ENCODE peak calls at places on chromosomes 11 and 22, in eight cellular contexts. One of them, this sample, is unnamed.

GRCh38 chr22:29165336-29166060 is 40.2 kb upstream of the EMID1 start:
- DNase-seq in body of pancreas: no peak
- DNase-seq in skeletal muscle cell: no peak
- DNase-seq in DND-41: no peak
- DNase-seq in cardiac muscle cell: no peak
- DNase-seq in kidney: peak
- DNase-seq in fibroblast of mammary gland: no peak
- DNase-seq in brain microvascular endothelial cell: no peak
- DNase-seq in this sample: no peak

GRCh38 chr22:23834830-23835772 is 3.7 kb downstream of the DERL3 start:
- DNase-seq in body of pancreas: peak
- DNase-seq in skeletal muscle cell: no peak
- DNase-seq in DND-41: no peak
- DNase-seq in cardiac muscle cell: no peak
- DNase-seq in kidney: peak
- DNase-seq in fibroblast of mammary gland: no peak
- DNase-seq in brain microvascular endothelial cell: no peak
- DNase-seq in this sample: no peak

GRCh38 chr11:126502159-126502558 is 146.7 kb downstream of the ST3GAL4 start:
- DNase-seq in body of pancreas: no peak
- DNase-seq in skeletal muscle cell: no peak
- DNase-seq in DND-41: no peak
- DNase-seq in cardiac muscle cell: no peak
- DNase-seq in kidney: no peak
- DNase-seq in fibroblast of mammary gland: no peak
- DNase-seq in brain microvascular endothelial cell: no peak
- DNase-seq in this sample: no peak

GRCh38 chr11:96704847-96705246 is 315.0 kb downstream of the JRKL start:
- DNase-seq in body of pancreas: no peak
- DNase-seq in skeletal muscle cell: no peak
- DNase-seq in DND-41: no peak
- DNase-seq in cardiac muscle cell: peak
- DNase-seq in kidney: no peak
- DNase-seq in fibroblast of mammary gland: no peak
- DNase-seq in brain microvascular endothelial cell: no peak
- DNase-seq in this sample: no peak

GRCh38 chr11:31856248-31856647 is 45.1 kb upstream of the PAX6 start:
- DNase-seq in body of pancreas: no peak
- DNase-seq in skeletal muscle cell: no peak
- DNase-seq in DND-41: no peak
- DNase-seq in cardiac muscle cell: no peak
- DNase-seq in kidney: no peak
- DNase-seq in fibroblast of mammary gland: peak
- DNase-seq in brain microvascular endothelial cell: no peak
- DNase-seq in this sample: no peak

GRCh38 chr11:10792385-10793068 is 16.2 kb downstream of the EIF4G2 start:
- DNase-seq in body of pancreas: peak
- DNase-seq in skeletal muscle cell: no peak
- DNase-seq in DND-41: peak
- DNase-seq in cardiac muscle cell: peak
- DNase-seq in kidney: peak
- DNase-seq in fibroblast of mammary gland: peak
- DNase-seq in brain microvascular endothelial cell: peak
- DNase-seq in this sample: peak

GRCh38 chr22:35116269-35116668 is 50.3 kb downstream of the ISX start:
- DNase-seq in body of pancreas: no peak
- DNase-seq in skeletal muscle cell: no peak
- DNase-seq in DND-41: no peak
- DNase-seq in cardiac muscle cell: no peak
- DNase-seq in kidney: no peak
- DNase-seq in fibroblast of mammary gland: no peak
- DNase-seq in brain microvascular endothelial cell: no peak
- DNase-seq in this sample: no peak

GRCh38 chr11:70505761-70506657 is 107.7 kb downstream of the CTTN start:
- DNase-seq in body of pancreas: no peak
- DNase-seq in skeletal muscle cell: no peak
- DNase-seq in DND-41: no peak
- DNase-seq in cardiac muscle cell: no peak
- DNase-seq in kidney: peak
- DNase-seq in fibroblast of mammary gland: no peak
- DNase-seq in brain microvascular endothelial cell: no peak
- DNase-seq in this sample: no peak

GRCh38 chr11:27246925-27247324 is 116.1 kb downstream of the CCDC34 start:
- DNase-seq in body of pancreas: no peak
- DNase-seq in skeletal muscle cell: no peak
- DNase-seq in DND-41: no peak
- DNase-seq in cardiac muscle cell: no peak
- DNase-seq in kidney: no peak
- DNase-seq in fibroblast of mammary gland: no peak
- DNase-seq in brain microvascular endothelial cell: no peak
- DNase-seq in this sample: no peak

GRCh38 chr22:27866136-27867091 is 52.6 kb downstream of the PITPNB start:
- DNase-seq in body of pancreas: peak
- DNase-seq in skeletal muscle cell: peak
- DNase-seq in DND-41: no peak
- DNase-seq in cardiac muscle cell: peak
- DNase-seq in kidney: no peak
- DNase-seq in fibroblast of mammary gland: peak
- DNase-seq in brain microvascular endothelial cell: no peak
- DNase-seq in this sample: no peak

GRCh38 chr11:59097113-59097708 is 9.8 kb upstream of the FAM111B start:
- DNase-seq in body of pancreas: peak
- DNase-seq in skeletal muscle cell: peak
- DNase-seq in DND-41: peak
- DNase-seq in cardiac muscle cell: peak
- DNase-seq in kidney: no peak
- DNase-seq in fibroblast of mammary gland: peak
- DNase-seq in brain microvascular endothelial cell: peak
- DNase-seq in this sample: peak

GRCh38 chr22:27811778-27812177 is 10.2 kb upstream of the MN1 start:
- DNase-seq in body of pancreas: no peak
- DNase-seq in skeletal muscle cell: no peak
- DNase-seq in DND-41: no peak
- DNase-seq in cardiac muscle cell: no peak
- DNase-seq in kidney: no peak
- DNase-seq in fibroblast of mammary gland: no peak
- DNase-seq in brain microvascular endothelial cell: no peak
- DNase-seq in this sample: no peak

GRCh38 chr22:39290724-39291161 is 28.7 kb downstream of the RPL3 start:
- DNase-seq in body of pancreas: peak
- DNase-seq in skeletal muscle cell: no peak
- DNase-seq in DND-41: no peak
- DNase-seq in cardiac muscle cell: peak
- DNase-seq in kidney: peak
- DNase-seq in fibroblast of mammary gland: peak
- DNase-seq in brain microvascular endothelial cell: peak
- DNase-seq in this sample: no peak

GRCh38 chr22:39068033-39068785 is 8.9 kb upstream of the APOBEC3G start:
- DNase-seq in body of pancreas: no peak
- DNase-seq in skeletal muscle cell: no peak
- DNase-seq in DND-41: no peak
- DNase-seq in cardiac muscle cell: no peak
- DNase-seq in kidney: peak
- DNase-seq in fibroblast of mammary gland: no peak
- DNase-seq in brain microvascular endothelial cell: no peak
- DNase-seq in this sample: no peak

GRCh38 chr11:73221996-73222395 is 3.9 kb downstream of the P2RY2 start:
- DNase-seq in body of pancreas: no peak
- DNase-seq in skeletal muscle cell: no peak
- DNase-seq in DND-41: no peak
- DNase-seq in cardiac muscle cell: no peak
- DNase-seq in kidney: no peak
- DNase-seq in fibroblast of mammary gland: no peak
- DNase-seq in brain microvascular endothelial cell: no peak
- DNase-seq in this sample: no peak

GRCh38 chr11:126840201-126840886 is 160.2 kb downstream of the KIRREL3 start:
- DNase-seq in body of pancreas: no peak
- DNase-seq in skeletal muscle cell: no peak
- DNase-seq in DND-41: no peak
- DNase-seq in cardiac muscle cell: peak
- DNase-seq in kidney: no peak
- DNase-seq in fibroblast of mammary gland: peak
- DNase-seq in brain microvascular endothelial cell: peak
- DNase-seq in this sample: no peak

GRCh38 chr11:14907411-14908213 is 15.6 kb upstream of the CYP2R1 start:
- DNase-seq in body of pancreas: peak
- DNase-seq in skeletal muscle cell: no peak
- DNase-seq in DND-41: peak
- DNase-seq in cardiac muscle cell: peak
- DNase-seq in kidney: peak
- DNase-seq in fibroblast of mammary gland: peak
- DNase-seq in brain microvascular endothelial cell: peak
- DNase-seq in this sample: peak

GRCh38 chr22:22366478-22366988 is 121.9 kb downstream of the VPREB1 start:
- DNase-seq in body of pancreas: no peak
- DNase-seq in skeletal muscle cell: no peak
- DNase-seq in DND-41: no peak
- DNase-seq in cardiac muscle cell: no peak
- DNase-seq in kidney: no peak
- DNase-seq in fibroblast of mammary gland: no peak
- DNase-seq in brain microvascular endothelial cell: no peak
- DNase-seq in this sample: no peak

GRCh38 chr11:5600374-5600851 is 4.0 kb downstream of the TRIM6 start:
- DNase-seq in body of pancreas: peak
- DNase-seq in skeletal muscle cell: peak
- DNase-seq in DND-41: peak
- DNase-seq in cardiac muscle cell: peak
- DNase-seq in kidney: peak
- DNase-seq in fibroblast of mammary gland: peak
- DNase-seq in brain microvascular endothelial cell: peak
- DNase-seq in this sample: peak

GRCh38 chr11:4636962-4637661 is at the start of gene OR51D1:
- DNase-seq in body of pancreas: peak
- DNase-seq in skeletal muscle cell: peak
- DNase-seq in DND-41: peak
- DNase-seq in cardiac muscle cell: peak
- DNase-seq in kidney: peak
- DNase-seq in fibroblast of mammary gland: peak
- DNase-seq in brain microvascular endothelial cell: peak
- DNase-seq in this sample: peak

GRCh38 chr11:65887026-65887722 is 1.1 kb downstream of the FIBP start:
- DNase-seq in body of pancreas: no peak
- DNase-seq in skeletal muscle cell: no peak
- DNase-seq in DND-41: no peak
- DNase-seq in cardiac muscle cell: no peak
- DNase-seq in kidney: peak
- DNase-seq in fibroblast of mammary gland: no peak
- DNase-seq in brain microvascular endothelial cell: no peak
- DNase-seq in this sample: no peak
- H3K4me3 ChIP-seq in body of pancreas: no peak
- H3K4me3 ChIP-seq in skeletal muscle cell: peak
- H3K4me3 ChIP-seq in DND-41: peak
- H3K4me3 ChIP-seq in cardiac muscle cell: peak
- H3K4me3 ChIP-seq in kidney: peak
- H3K4me3 ChIP-seq in fibroblast of mammary gland: peak
- H3K4me3 ChIP-seq in brain microvascular endothelial cell: peak
- H3K4me3 ChIP-seq in this sample: peak

GRCh38 chr11:44833221-44833620 is 106.5 kb downstream of the TSPAN18 start:
- DNase-seq in body of pancreas: no peak
- DNase-seq in skeletal muscle cell: no peak
- DNase-seq in DND-41: no peak
- DNase-seq in cardiac muscle cell: no peak
- DNase-seq in kidney: no peak
- DNase-seq in fibroblast of mammary gland: no peak
- DNase-seq in brain microvascular endothelial cell: no peak
- DNase-seq in this sample: no peak
- H3K4me3 ChIP-seq in body of pancreas: no peak
- H3K4me3 ChIP-seq in skeletal muscle cell: no peak
- H3K4me3 ChIP-seq in DND-41: no peak
- H3K4me3 ChIP-seq in cardiac muscle cell: no peak
- H3K4me3 ChIP-seq in kidney: no peak
- H3K4me3 ChIP-seq in fibroblast of mammary gland: no peak
- H3K4me3 ChIP-seq in brain microvascular endothelial cell: no peak
- H3K4me3 ChIP-seq in this sample: no peak

GRCh38 chr11:75939992-75940391 is 125.0 kb downstream of the UVRAG start:
- DNase-seq in body of pancreas: no peak
- DNase-seq in skeletal muscle cell: no peak
- DNase-seq in DND-41: no peak
- DNase-seq in cardiac muscle cell: no peak
- DNase-seq in kidney: no peak
- DNase-seq in fibroblast of mammary gland: no peak
- DNase-seq in brain microvascular endothelial cell: no peak
- DNase-seq in this sample: no peak

GRCh38 chr11:75934851-75935250 is 119.8 kb downstream of the UVRAG start:
- DNase-seq in body of pancreas: no peak
- DNase-seq in skeletal muscle cell: no peak
- DNase-seq in DND-41: no peak
- DNase-seq in cardiac muscle cell: no peak
- DNase-seq in kidney: no peak
- DNase-seq in fibroblast of mammary gland: no peak
- DNase-seq in brain microvascular endothelial cell: no peak
- DNase-seq in this sample: no peak

GRCh38 chr11:75944515-75944914 is 129.5 kb downstream of the UVRAG start:
- DNase-seq in body of pancreas: no peak
- DNase-seq in skeletal muscle cell: no peak
- DNase-seq in DND-41: no peak
- DNase-seq in cardiac muscle cell: no peak
- DNase-seq in kidney: no peak
- DNase-seq in fibroblast of mammary gland: no peak
- DNase-seq in brain microvascular endothelial cell: no peak
- DNase-seq in this sample: no peak

DNA sequence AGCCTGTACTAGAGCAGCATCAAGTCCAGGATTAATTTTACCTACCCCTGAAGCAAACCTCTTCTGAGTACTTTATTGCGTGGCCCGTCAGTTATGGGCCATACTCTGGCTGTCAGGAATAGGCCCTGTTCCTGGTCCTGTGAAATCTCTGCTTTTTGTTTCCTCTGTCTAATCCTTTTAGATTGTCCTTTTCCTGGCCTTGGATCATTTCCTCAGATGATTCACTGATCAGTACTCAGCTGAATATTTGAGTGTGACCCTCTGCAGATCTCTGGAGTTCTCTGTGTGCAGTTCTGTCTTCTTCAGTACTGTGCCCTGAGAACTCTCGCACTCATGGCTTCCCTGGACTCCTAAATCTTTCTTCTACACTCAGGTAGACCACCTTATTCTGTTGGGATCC is 123.5 kb downstream of the UVRAG start:
- DNase-seq in body of pancreas: no peak
- DNase-seq in skeletal muscle cell: no peak
- DNase-seq in DND-41: no peak
- DNase-seq in cardiac muscle cell: peak
- DNase-seq in kidney: no peak
- DNase-seq in fibroblast of mammary gland: peak
- DNase-seq in brain microvascular endothelial cell: peak
- DNase-seq in this sample: no peak
- H3K4me3 ChIP-seq in body of pancreas: no peak
- H3K4me3 ChIP-seq in skeletal muscle cell: no peak
- H3K4me3 ChIP-seq in DND-41: no peak
- H3K4me3 ChIP-seq in cardiac muscle cell: no peak
- H3K4me3 ChIP-seq in kidney: no peak
- H3K4me3 ChIP-seq in fibroblast of mammary gland: no peak
- H3K4me3 ChIP-seq in brain microvascular endothelial cell: no peak
- H3K4me3 ChIP-seq in this sample: no peak

DNA sequence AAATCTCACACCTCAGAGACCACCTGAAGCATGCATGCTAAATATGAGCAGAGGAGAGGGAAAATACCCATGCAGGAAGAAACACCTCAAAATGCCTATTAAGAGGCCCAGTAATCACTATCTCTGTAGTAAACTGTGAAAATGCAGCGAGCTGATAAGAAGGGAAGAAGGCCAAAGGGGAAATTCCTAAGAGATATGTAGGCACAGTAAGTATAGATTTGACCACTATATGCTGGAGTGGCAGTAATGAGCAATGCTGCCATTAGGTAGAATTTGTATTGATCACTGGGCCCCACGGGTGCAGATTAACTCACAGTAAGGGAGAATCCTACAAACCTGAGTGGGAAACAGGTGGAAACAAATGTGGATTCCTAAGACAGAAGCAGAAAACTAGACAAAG is 1813.1 kb upstream of the RAG2 start:
- DNase-seq in body of pancreas: no peak
- DNase-seq in skeletal muscle cell: no peak
- DNase-seq in DND-41: no peak
- DNase-seq in cardiac muscle cell: no peak
- DNase-seq in kidney: no peak
- DNase-seq in fibroblast of mammary gland: no peak
- DNase-seq in brain microvascular endothelial cell: no peak
- DNase-seq in this sample: no peak
- H3K4me3 ChIP-seq in body of pancreas: no peak
- H3K4me3 ChIP-seq in skeletal muscle cell: no peak
- H3K4me3 ChIP-seq in DND-41: no peak
- H3K4me3 ChIP-seq in cardiac muscle cell: no peak
- H3K4me3 ChIP-seq in kidney: no peak
- H3K4me3 ChIP-seq in fibroblast of mammary gland: no peak
- H3K4me3 ChIP-seq in brain microvascular endothelial cell: no peak
- H3K4me3 ChIP-seq in this sample: no peak

This sample was measured in CD4-positive, alpha-beta memory T cell.